ENCODE peak calls at places on chromosomes 16 and 17, in seven cellular contexts. U is stimulated activated CD8-positive, alpha-beta memory T cell treated with anti-CD3 and anti-CD28 coated beads, Interleukin-12 subunit alpha, Interleukin-12 subunit beta, amount 100 ng/mL, for 4 hours; T is cardiac muscle cell; C is SW480; V is cardiac fibroblast; J is AG20443; P is T-helper 2 cell. B is an unnamed sample.

GRCh38 chr17:68658999-68659780 is 58.0 kb upstream of the FAM20A start:
- DNase-seq in U (no peak), T (no peak), C (peak; percentile 61), V (no peak), J (no peak), P (no peak), B (no peak)

GRCh38 chr16:28985206-28985605 is 354 bp downstream of the LAT start:
- DNase-seq in U (no peak), T (no peak), C (no peak), V (no peak), J (no peak), P (no peak), B (no peak)

GRCh38 chr16:81688182-81688581 is 90.9 kb upstream of the PLCG2 start:
- DNase-seq in U (no peak), T (no peak), C (no peak), V (no peak), J (no peak), P (no peak), B (no peak)

GRCh38 chr16:19885456-19886060 is 910 bp upstream of the GPRC5B start:
- DNase-seq in U (no peak), T (no peak), C (no peak), V (no peak), J (no peak), P (no peak), B (no peak)

GRCh38 chr17:6381052-6381451 is 53.9 kb downstream of the AIPL1 start:
- DNase-seq in U (no peak), T (no peak), C (peak; percentile 45), V (peak; percentile 8), J (no peak), P (no peak), B (no peak)

GRCh38 chr16:70740919-70741778 is 55.3 kb upstream of the MTSS2 start:
- DNase-seq in U (no peak), T (no peak), C (peak; percentile 28), V (peak; percentile 63), J (peak; percentile 70), P (no peak), B (peak; percentile 62)

GRCh38 chr16:79215289-79215688 is 385.2 kb downstream of the MAF start:
- DNase-seq in U (no peak), T (no peak), C (no peak), V (no peak), J (no peak), P (no peak), B (no peak)

GRCh38 chr16:57000271-57001025 is 11.1 kb downstream of the NLRC5 start:
- DNase-seq in U (peak; percentile 49), T (no peak), C (no peak), V (peak; percentile 96), J (peak; percentile 93), P (no peak), B (peak; percentile 76)

GRCh38 chr17:40314557-40314953 is 5.6 kb downstream of the RARA start:
- DNase-seq in U (peak; percentile 83), T (no peak), C (peak; percentile 96), V (peak; percentile 96), J (peak; percentile 84), P (peak; percentile 79), B (peak; percentile 82)

GRCh38 chr17:8793649-8794048 is 5.5 kb downstream of the MFSD6L start:
- DNase-seq in U (no peak), T (no peak), C (no peak), V (no peak), J (no peak), P (no peak), B (no peak)

GRCh38 chr17:80108321-80108971 is 7.1 kb downstream of the GAA start:
- DNase-seq in U (no peak), T (no peak), C (no peak), V (no peak), J (no peak), P (no peak), B (no peak)

GRCh38 chr17:34178047-34178446 is 77.0 kb upstream of the CCL2 start:
- DNase-seq in U (no peak), T (peak; percentile 10), C (no peak), V (peak; percentile 33), J (no peak), P (no peak), B (no peak)

GRCh38 chr16:19113577-19114358 is at the start of gene ITPRIPL2:
- DNase-seq in U (no peak), T (peak; percentile 71), C (peak; percentile 71), V (peak; percentile 95), J (peak; percentile 95), P (no peak), B (peak; percentile 91)

GRCh38 chr17:78674595-78675315 is 97.6 kb upstream of the DNAH17 start:
- DNase-seq in U (no peak), T (no peak), C (no peak), V (no peak), J (no peak), P (no peak), B (no peak)

GRCh38 chr17:45227101-45227591 is 5.5 kb downstream of the FMNL1 start:
- DNase-seq in U (no peak), T (no peak), C (peak; percentile 72), V (peak; percentile 36), J (no peak), P (no peak), B (no peak)

GRCh38 chr17:50562266-50563094 is 2.0 kb downstream of the CACNA1G start:
- DNase-seq in U (no peak), T (no peak), C (no peak), V (no peak), J (no peak), P (peak; percentile 38), B (no peak)

GRCh38 chr17:81400154-81400938 is 5.1 kb downstream of the BAHCC1 start:
- DNase-seq in U (no peak), T (peak; percentile 59), C (no peak), V (peak; percentile 71), J (peak; percentile 48), P (no peak), B (peak; percentile 71)

GRCh38 chr16:12021578-12022265 is 45.2 kb downstream of the SNX29 start:
- DNase-seq in U (no peak), T (no peak), C (no peak), V (no peak), J (no peak), P (no peak), B (no peak)

GRCh38 chr17:76536511-76537287 is 810 bp downstream of the CYGB start:
- DNase-seq in U (no peak), T (no peak), C (no peak), V (no peak), J (no peak), P (no peak), B (no peak)

GRCh38 chr16:66344533-66345145 is 21.9 kb upstream of the CDH5 start:
- DNase-seq in U (no peak), T (peak; percentile 70), C (peak; percentile 30), V (peak; percentile 66), J (peak; percentile 60), P (no peak), B (no peak)

GRCh38 chr16:69513180-69513966 is 52.4 kb upstream of the NFAT5 start:
- DNase-seq in U (no peak), T (no peak), C (peak; percentile 69), V (no peak), J (peak; percentile 71), P (no peak), B (peak; percentile 22)

GRCh38 chr16:58516768-58517107 is 1.4 kb downstream of the SETD6 start:
- DNase-seq in U (no peak), T (no peak), C (no peak), V (no peak), J (no peak), P (no peak), B (no peak)

GRCh38 chr17:63042443-63042842 is 76.4 kb downstream of the TANC2 start:
- DNase-seq in U (no peak), T (no peak), C (no peak), V (no peak), J (no peak), P (no peak), B (no peak)

GRCh38 chr16:81204794-81205680 is 33.5 kb upstream of the BCO1 start:
- DNase-seq in U (no peak), T (peak; percentile 59), C (peak; percentile 23), V (peak; percentile 71), J (peak; percentile 76), P (no peak), B (peak; percentile 72)

GRCh38 chr16:49755291-49755611 is 100.7 kb downstream of the ZNF423 start:
- DNase-seq in U (no peak), T (peak; percentile 54), C (peak; percentile 20), V (peak; percentile 66), J (peak; percentile 60), P (no peak), B (no peak)

GRCh38 chr16:81645303-81645702 is 133.8 kb upstream of the PLCG2 start:
- DNase-seq in U (no peak), T (peak; percentile 97), C (no peak), V (peak; percentile 76), J (peak; percentile 94), P (no peak), B (peak; percentile 88)

B was measured in AG08396.